ENCODE peak calls at places on chromosomes 6 and 20, in six cellular contexts. H, U, M, N, W and J are unnamed samples.

GRCh38 chr6:82144007-82144851 is 103.3 kb downstream of the IBTK start:
- DNase-seq in W (no peak), U (peak), M (peak), N (no peak), H (no peak), J (no peak)

GRCh38 chr6:127515234-127515793 is 3.8 kb downstream of the MTCL3 start:
- DNase-seq in W (no peak), N (peak), U (no peak), M (peak), H (no peak), J (no peak)

GRCh38 chr20:16518068-16518783 is 55.0 kb downstream of the KIF16B start:
- DNase-seq in M (peak), U (peak), H (peak), W (no peak), N (peak), J (no peak)

GRCh38 chr6:23106951-23107350 is 537.6 kb downstream of the HDGFL1 start:
- DNase-seq in N (no peak), U (peak), M (peak), W (no peak), H (no peak), J (no peak)

GRCh38 chr20:36407196-36407733 is 101.1 kb downstream of the DLGAP4 start:
- DNase-seq in W (no peak), M (peak), N (no peak), U (no peak), H (no peak), J (no peak)

GRCh38 chr6:101397199-101397598 is 3.7 kb downstream of the GRIK2 start:
- DNase-seq in M (no peak), U (no peak), N (no peak), H (no peak), W (no peak), J (no peak)

GRCh38 chr6:16344756-16345155 is 106.4 kb downstream of the GMPR start:
- DNase-seq in H (no peak), W (no peak), N (no peak), M (no peak), U (no peak), J (no peak)

GRCh38 chr6:39050453-39051112 is 2.0 kb downstream of the GLP1R start:
- DNase-seq in U (no peak), H (no peak), W (no peak), N (no peak), M (peak), J (no peak)

GRCh38 chr6:168179133-168179532 is 100.1 kb upstream of the FRMD1 start:
- DNase-seq in H (no peak), W (no peak), M (no peak), U (no peak), N (no peak), J (no peak)

GRCh38 chr20:58712823-58713731 is 20.5 kb downstream of the NPEPL1 start:
- DNase-seq in M (no peak), U (no peak), N (no peak), W (no peak), H (no peak), J (peak)

GRCh38 chr6:4402477-4402976 is 267.2 kb upstream of the ECI2 start:
- DNase-seq in U (peak), W (no peak), H (no peak), N (no peak), M (peak), J (no peak)

GRCh38 chr20:63403403-63404105 is 42.4 kb upstream of the CHRNA4 start:
- DNase-seq in N (no peak), U (no peak), W (no peak), M (no peak), H (peak), J (no peak)

GRCh38 chr6:36597775-36598174 is 3.6 kb downstream of the SRSF3 start:
- DNase-seq in N (no peak), M (no peak), H (no peak), W (no peak), U (no peak), J (no peak)

GRCh38 chr6:109740787-109741186 is 49.7 kb downstream of the FIG4 start:
- DNase-seq in W (peak), U (no peak), N (no peak), M (no peak), H (no peak), J (no peak)

GRCh38 chr6:146544783-146545182 is 1.1 kb downstream of the RAB32 start:
- DNase-seq in N (no peak), M (no peak), U (no peak), W (no peak), H (peak), J (no peak)

GRCh38 chr6:32081168-32081624 is 27.9 kb downstream of the TNXB start:
- DNase-seq in H (peak), U (peak), W (no peak), N (no peak), M (peak), J (peak)

GRCh38 chr6:27019651-27020552 is 227.6 kb upstream of the PRSS16 start:
- DNase-seq in U (peak), W (peak), M (peak), H (peak), N (peak), J (peak)

GRCh38 chr6:30913721-30914075 is 340 bp upstream of the VARS2 start:
- DNase-seq in U (no peak), H (no peak), M (no peak), W (no peak), N (no peak), J (no peak)

GRCh38 chr6:52304917-52305316 is 20.4 kb upstream of the MCM3 start:
- DNase-seq in W (no peak), H (no peak), M (no peak), N (no peak), U (no peak), J (no peak)

GRCh38 chr6:21935561-21936028 is 342.0 kb downstream of the SOX4 start:
- DNase-seq in H (no peak), N (peak), M (peak), U (no peak), W (no peak), J (no peak)

GRCh38 chr6:129135421-129135820 is 252.5 kb downstream of the LAMA2 start:
- DNase-seq in H (no peak), W (no peak), U (no peak), N (no peak), M (no peak), J (no peak)

GRCh38 chr6:163383912-163384311 is 30.6 kb upstream of the QKI start:
- DNase-seq in W (no peak), M (peak), H (no peak), N (no peak), U (no peak), J (no peak)

GRCh38 chr6:131949909-131950766 is 1.0 kb downstream of the CCN2 start:
- DNase-seq in U (peak), M (peak), W (peak), H (peak), N (no peak), J (peak)

GRCh38 chr6:1336246-1336843 is 24.4 kb downstream of the FOXQ1 start:
- DNase-seq in U (no peak), M (peak), N (no peak), W (no peak), H (no peak), J (no peak)

GRCh38 chr20:23111307-23111943 is 25.3 kb upstream of the CD93 start:
- DNase-seq in W (no peak), U (no peak), H (no peak), M (no peak), N (no peak), J (peak)

GRCh38 chr6:163572612-163573011 is 158.1 kb downstream of the QKI start:
- DNase-seq in W (no peak), H (no peak), M (no peak), U (no peak), N (no peak), J (no peak)

GRCh38 chr6:33949877-33950831 is 146.4 kb upstream of the MLN start:
- DNase-seq in N (no peak), M (peak), W (no peak), H (no peak), U (no peak), J (peak)

GRCh38 chr6:22598386-22598785 is 29.0 kb downstream of the HDGFL1 start:
- DNase-seq in W (no peak), H (no peak), M (no peak), N (no peak), U (no peak), J (no peak)

GRCh38 chr6:89581669-89582068 is 56.9 kb downstream of the LYRM2 start:
- DNase-seq in W (no peak), N (no peak), U (no peak), H (no peak), M (no peak), J (no peak)

GRCh38 chr20:2084703-2085102 is 16.9 kb upstream of the STK35 start:
- DNase-seq in W (peak), U (no peak), N (no peak), H (no peak), M (peak), J (no peak)

GRCh38 chr6:147033267-147033666 is 170.9 kb upstream of the STXBP5 start:
- DNase-seq in U (no peak), W (no peak), N (peak), H (no peak), M (no peak), J (no peak)

GRCh38 chr6:129138739-129139405 is 255.9 kb downstream of the LAMA2 start:
- DNase-seq in M (no peak), H (no peak), U (no peak), W (no peak), N (no peak), J (no peak)

GRCh38 chr6:28239636-28240035 is 12.4 kb downstream of the ZKSCAN4 start:
- DNase-seq in H (no peak), M (no peak), N (no peak), W (no peak), U (no peak), J (no peak)

GRCh38 chr6:77462359-77463307 is 658 bp downstream of the HTR1B start:
- DNase-seq in N (no peak), U (no peak), M (no peak), W (peak), H (peak), J (no peak)

GRCh38 chr20:1463971-1464570 is 2.6 kb downstream of the NSFL1C start:
- DNase-seq in U (no peak), W (no peak), N (no peak), H (no peak), M (peak), J (no peak)

GRCh38 chr6:114153448-114153847 is 182.5 kb upstream of the HDAC2 start:
- DNase-seq in U (no peak), W (no peak), M (no peak), N (no peak), H (no peak), J (no peak)

GRCh38 chr20:57094171-57094891 is 172.1 kb downstream of the BMP7 start:
- DNase-seq in M (no peak), W (peak), H (no peak), N (no peak), U (no peak), J (peak)

GRCh38 chr6:8175046-8175777 is 72.9 kb upstream of the EEF1E1 start:
- DNase-seq in U (no peak), N (no peak), W (no peak), M (peak), H (no peak), J (no peak)

GRCh38 chr6:35213161-35213823 is 464 bp upstream of the SCUBE3 start:
- DNase-seq in U (no peak), M (no peak), N (no peak), H (peak), W (no peak), J (no peak)

GRCh38 chr6:35214869-35215664 is 1.3 kb downstream of the SCUBE3 start:
- DNase-seq in U (no peak), N (no peak), M (no peak), H (no peak), W (no peak), J (no peak)

GRCh38 chr6:35215665-35216411 is 2.1 kb downstream of the SCUBE3 start:
- DNase-seq in N (no peak), H (no peak), U (no peak), M (no peak), W (no peak), J (no peak)

GRCh38 chr6:35216412-35216732 is 2.6 kb downstream of the SCUBE3 start:
- DNase-seq in H (no peak), M (no peak), U (no peak), N (no peak), W (no peak), J (no peak)

GRCh38 chr6:35213824-35214756 is at the start of gene SCUBE3:
- DNase-seq in U (no peak), M (peak), W (no peak), H (peak), N (no peak), J (peak)
- H3K4me3 ChIP-seq in U (peak), M (peak), W (peak), H (peak), N (peak), J (peak)

GRCh38 chr6:25360611-25361010 is 81.4 kb downstream of the CARMIL1 start:
- DNase-seq in H (no peak), N (no peak), M (peak), U (no peak), W (no peak), J (no peak)

GRCh38 chr6:25363429-25363828 is 84.3 kb downstream of the CARMIL1 start:
- DNase-seq in N (no peak), W (no peak), U (no peak), M (no peak), H (no peak), J (no peak)

GRCh38 chr6:25359891-25360290 is 80.7 kb downstream of the CARMIL1 start:
- DNase-seq in U (no peak), W (no peak), M (peak), H (no peak), N (no peak), J (no peak)

GRCh38 chr6:25354078-25354940 is 75.1 kb downstream of the CARMIL1 start:
- DNase-seq in W (no peak), U (no peak), N (no peak), H (no peak), M (no peak), J (no peak)

GRCh38 chr6:25359191-25359861 is 80.2 kb downstream of the CARMIL1 start:
- DNase-seq in U (no peak), W (no peak), M (peak), N (no peak), H (peak), J (no peak)
- H3K4me3 ChIP-seq in U (no peak), W (no peak), M (no peak), N (no peak), H (no peak), J (peak)

GRCh38 chr6:116512155-116512559 is 718 bp downstream of the CALHM5 start:
- DNase-seq in W (no peak), H (no peak), M (no peak), U (no peak), N (no peak), J (no peak)

GRCh38 chr6:116514103-116514502 is 2.7 kb downstream of the CALHM5 start:
- DNase-seq in U (no peak), N (no peak), W (no peak), H (no peak), M (no peak), J (no peak)

GRCh38 chr6:116513224-116513875 is 1.9 kb downstream of the CALHM5 start:
- DNase-seq in U (no peak), H (no peak), W (no peak), M (peak), N (no peak), J (no peak)

GRCh38 chr6:116511424-116512131 is at the start of gene CALHM5:
- DNase-seq in W (no peak), U (peak), H (peak), N (no peak), M (peak), J (no peak)

DNA sequence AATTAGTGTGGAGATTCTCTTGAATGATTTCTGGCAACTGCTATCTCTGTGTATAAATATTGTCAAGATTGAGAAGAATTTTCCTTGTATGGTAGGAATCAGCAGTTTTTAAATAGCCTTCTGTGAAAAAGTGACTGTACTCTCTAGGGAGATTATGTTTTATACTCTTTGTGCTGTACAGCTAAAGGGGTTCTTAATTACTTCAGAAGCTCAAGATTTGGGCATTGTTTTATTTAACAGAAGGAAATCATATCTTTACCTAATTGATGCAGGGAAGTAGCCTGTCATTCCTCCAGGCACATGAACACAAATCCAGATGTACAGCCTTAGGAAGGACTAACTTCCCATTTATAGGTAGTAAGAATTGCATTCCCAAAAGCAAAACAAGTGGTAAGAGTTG is 1.3 kb downstream of the CALHM5 start:
- DNase-seq in W (no peak), U (no peak), M (no peak), H (no peak), N (no peak), J (no peak)
- H3K4me3 ChIP-seq in W (peak), U (peak), M (no peak), H (peak), N (no peak), J (peak)

GRCh38 chr6:165800337-165800736 is 137.3 kb upstream of the PDE10A start:
- DNase-seq in W (no peak), U (no peak), H (no peak), M (no peak), N (no peak), J (no peak)
- H3K4me3 ChIP-seq in W (no peak), U (no peak), H (no peak), M (no peak), N (no peak), J (no peak)

GRCh38 chr6:105993341-105993740 is 92.8 kb upstream of the PRDM1 start:
- DNase-seq in U (no peak), H (no peak), W (no peak), M (no peak), N (no peak), J (no peak)
- H3K4me3 ChIP-seq in U (peak), H (peak), W (peak), M (no peak), N (peak), J (peak)